ENCODE peak calls at places on chromosomes 13 and 19, in ten cellular contexts. One of them, this sample, is unnamed.

GRCh38 chr19:37506387-37507166 is at the start of gene ZNF793:
- DNase-seq in GM10248: peak
- DNase-seq in PC-3: no peak
- DNase-seq in putamen: peak
- DNase-seq in activated T-helper 1 cell treated with Interleukin-2 at 50 U/mL for 16 hours: peak
- DNase-seq in activated naive CD8-positive, alpha-beta T cell treated with anti-CD3 and anti-CD28 coated beads, Interleukin-2, amount 50 U/mL, for 24 hours: peak
- DNase-seq in stimulated activated CD4-positive, alpha-beta T cell treated with anti-CD3 and anti-CD28 coated beads, Interleukin-4, amount 100 ng/mL, for 4 hours: peak
- DNase-seq in IMR-90: peak
- DNase-seq in lower lobe of right lung: peak
- DNase-seq in dermis blood vessel endothelial cell: peak
- DNase-seq in this sample: peak

GRCh38 chr19:28595722-28596121 is 617.2 kb downstream of the UQCRFS1 start:
- DNase-seq in GM10248: no peak
- DNase-seq in PC-3: no peak
- DNase-seq in putamen: no peak
- DNase-seq in activated T-helper 1 cell treated with Interleukin-2 at 50 U/mL for 16 hours: no peak
- DNase-seq in activated naive CD8-positive, alpha-beta T cell treated with anti-CD3 and anti-CD28 coated beads, Interleukin-2, amount 50 U/mL, for 24 hours: no peak
- DNase-seq in stimulated activated CD4-positive, alpha-beta T cell treated with anti-CD3 and anti-CD28 coated beads, Interleukin-4, amount 100 ng/mL, for 4 hours: no peak
- DNase-seq in IMR-90: no peak
- DNase-seq in lower lobe of right lung: no peak
- DNase-seq in dermis blood vessel endothelial cell: no peak
- DNase-seq in this sample: no peak

GRCh38 chr19:18013621-18014111 is 5.7 kb downstream of the ARRDC2 start:
- DNase-seq in GM10248: no peak
- DNase-seq in PC-3: no peak
- DNase-seq in putamen: no peak
- DNase-seq in activated T-helper 1 cell treated with Interleukin-2 at 50 U/mL for 16 hours: no peak
- DNase-seq in activated naive CD8-positive, alpha-beta T cell treated with anti-CD3 and anti-CD28 coated beads, Interleukin-2, amount 50 U/mL, for 24 hours: no peak
- DNase-seq in stimulated activated CD4-positive, alpha-beta T cell treated with anti-CD3 and anti-CD28 coated beads, Interleukin-4, amount 100 ng/mL, for 4 hours: no peak
- DNase-seq in IMR-90: no peak
- DNase-seq in lower lobe of right lung: no peak
- DNase-seq in dermis blood vessel endothelial cell: no peak
- DNase-seq in this sample: no peak

GRCh38 chr19:15443838-15444237 is 5.9 kb downstream of the WIZ start:
- DNase-seq in GM10248: no peak
- DNase-seq in PC-3: no peak
- DNase-seq in putamen: no peak
- DNase-seq in activated T-helper 1 cell treated with Interleukin-2 at 50 U/mL for 16 hours: no peak
- DNase-seq in activated naive CD8-positive, alpha-beta T cell treated with anti-CD3 and anti-CD28 coated beads, Interleukin-2, amount 50 U/mL, for 24 hours: no peak
- DNase-seq in stimulated activated CD4-positive, alpha-beta T cell treated with anti-CD3 and anti-CD28 coated beads, Interleukin-4, amount 100 ng/mL, for 4 hours: no peak
- DNase-seq in IMR-90: no peak
- DNase-seq in lower lobe of right lung: no peak
- DNase-seq in dermis blood vessel endothelial cell: no peak
- DNase-seq in this sample: no peak

GRCh38 chr13:48979892-48980291 is 4.2 kb downstream of the FNDC3A start:
- DNase-seq in GM10248: peak
- DNase-seq in PC-3: no peak
- DNase-seq in putamen: no peak
- DNase-seq in activated T-helper 1 cell treated with Interleukin-2 at 50 U/mL for 16 hours: no peak
- DNase-seq in activated naive CD8-positive, alpha-beta T cell treated with anti-CD3 and anti-CD28 coated beads, Interleukin-2, amount 50 U/mL, for 24 hours: no peak
- DNase-seq in stimulated activated CD4-positive, alpha-beta T cell treated with anti-CD3 and anti-CD28 coated beads, Interleukin-4, amount 100 ng/mL, for 4 hours: no peak
- DNase-seq in IMR-90: no peak
- DNase-seq in lower lobe of right lung: no peak
- DNase-seq in dermis blood vessel endothelial cell: no peak
- DNase-seq in this sample: no peak

GRCh38 chr19:5457709-5458108 is 2.5 kb downstream of the ZNRF4 start:
- DNase-seq in GM10248: no peak
- DNase-seq in PC-3: no peak
- DNase-seq in putamen: no peak
- DNase-seq in activated T-helper 1 cell treated with Interleukin-2 at 50 U/mL for 16 hours: no peak
- DNase-seq in activated naive CD8-positive, alpha-beta T cell treated with anti-CD3 and anti-CD28 coated beads, Interleukin-2, amount 50 U/mL, for 24 hours: no peak
- DNase-seq in stimulated activated CD4-positive, alpha-beta T cell treated with anti-CD3 and anti-CD28 coated beads, Interleukin-4, amount 100 ng/mL, for 4 hours: no peak
- DNase-seq in IMR-90: no peak
- DNase-seq in lower lobe of right lung: no peak
- DNase-seq in dermis blood vessel endothelial cell: no peak
- DNase-seq in this sample: no peak

GRCh38 chr13:78621086-78621485 is 17.7 kb upstream of the POU4F1 start:
- DNase-seq in GM10248: no peak
- DNase-seq in PC-3: no peak
- DNase-seq in putamen: no peak
- DNase-seq in activated T-helper 1 cell treated with Interleukin-2 at 50 U/mL for 16 hours: no peak
- DNase-seq in activated naive CD8-positive, alpha-beta T cell treated with anti-CD3 and anti-CD28 coated beads, Interleukin-2, amount 50 U/mL, for 24 hours: no peak
- DNase-seq in stimulated activated CD4-positive, alpha-beta T cell treated with anti-CD3 and anti-CD28 coated beads, Interleukin-4, amount 100 ng/mL, for 4 hours: no peak
- DNase-seq in IMR-90: no peak
- DNase-seq in lower lobe of right lung: no peak
- DNase-seq in dermis blood vessel endothelial cell: no peak
- DNase-seq in this sample: no peak

GRCh38 chr19:7500811-7501450 is 12.1 kb upstream of the PEX11G start:
- DNase-seq in GM10248: peak
- DNase-seq in PC-3: peak
- DNase-seq in putamen: peak
- DNase-seq in activated T-helper 1 cell treated with Interleukin-2 at 50 U/mL for 16 hours: no peak
- DNase-seq in activated naive CD8-positive, alpha-beta T cell treated with anti-CD3 and anti-CD28 coated beads, Interleukin-2, amount 50 U/mL, for 24 hours: peak
- DNase-seq in stimulated activated CD4-positive, alpha-beta T cell treated with anti-CD3 and anti-CD28 coated beads, Interleukin-4, amount 100 ng/mL, for 4 hours: peak
- DNase-seq in IMR-90: peak
- DNase-seq in lower lobe of right lung: peak
- DNase-seq in dermis blood vessel endothelial cell: peak
- DNase-seq in this sample: no peak

GRCh38 chr13:44111701-44112100 is 232.0 kb downstream of the LACC1 start:
- DNase-seq in GM10248: no peak
- DNase-seq in PC-3: no peak
- DNase-seq in putamen: no peak
- DNase-seq in activated T-helper 1 cell treated with Interleukin-2 at 50 U/mL for 16 hours: no peak
- DNase-seq in activated naive CD8-positive, alpha-beta T cell treated with anti-CD3 and anti-CD28 coated beads, Interleukin-2, amount 50 U/mL, for 24 hours: no peak
- DNase-seq in stimulated activated CD4-positive, alpha-beta T cell treated with anti-CD3 and anti-CD28 coated beads, Interleukin-4, amount 100 ng/mL, for 4 hours: no peak
- DNase-seq in IMR-90: no peak
- DNase-seq in lower lobe of right lung: no peak
- DNase-seq in dermis blood vessel endothelial cell: no peak
- DNase-seq in this sample: no peak

GRCh38 chr13:41622545-41623429 is 165.4 kb downstream of the RGCC start:
- DNase-seq in GM10248: no peak
- DNase-seq in PC-3: peak
- DNase-seq in putamen: no peak
- DNase-seq in activated T-helper 1 cell treated with Interleukin-2 at 50 U/mL for 16 hours: no peak
- DNase-seq in activated naive CD8-positive, alpha-beta T cell treated with anti-CD3 and anti-CD28 coated beads, Interleukin-2, amount 50 U/mL, for 24 hours: no peak
- DNase-seq in stimulated activated CD4-positive, alpha-beta T cell treated with anti-CD3 and anti-CD28 coated beads, Interleukin-4, amount 100 ng/mL, for 4 hours: no peak
- DNase-seq in IMR-90: peak
- DNase-seq in lower lobe of right lung: no peak
- DNase-seq in dermis blood vessel endothelial cell: peak
- DNase-seq in this sample: no peak

GRCh38 chr19:56868446-56868845 is 27.9 kb upstream of the PEG3 start:
- DNase-seq in GM10248: no peak
- DNase-seq in PC-3: no peak
- DNase-seq in putamen: no peak
- DNase-seq in activated T-helper 1 cell treated with Interleukin-2 at 50 U/mL for 16 hours: no peak
- DNase-seq in activated naive CD8-positive, alpha-beta T cell treated with anti-CD3 and anti-CD28 coated beads, Interleukin-2, amount 50 U/mL, for 24 hours: no peak
- DNase-seq in stimulated activated CD4-positive, alpha-beta T cell treated with anti-CD3 and anti-CD28 coated beads, Interleukin-4, amount 100 ng/mL, for 4 hours: no peak
- DNase-seq in IMR-90: no peak
- DNase-seq in lower lobe of right lung: no peak
- DNase-seq in dermis blood vessel endothelial cell: no peak
- DNase-seq in this sample: no peak

GRCh38 chr19:13693933-13694332 is 70.4 kb upstream of the MRI1 start:
- DNase-seq in GM10248: no peak
- DNase-seq in PC-3: no peak
- DNase-seq in putamen: no peak
- DNase-seq in activated T-helper 1 cell treated with Interleukin-2 at 50 U/mL for 16 hours: no peak
- DNase-seq in activated naive CD8-positive, alpha-beta T cell treated with anti-CD3 and anti-CD28 coated beads, Interleukin-2, amount 50 U/mL, for 24 hours: no peak
- DNase-seq in stimulated activated CD4-positive, alpha-beta T cell treated with anti-CD3 and anti-CD28 coated beads, Interleukin-4, amount 100 ng/mL, for 4 hours: no peak
- DNase-seq in IMR-90: no peak
- DNase-seq in lower lobe of right lung: no peak
- DNase-seq in dermis blood vessel endothelial cell: no peak
- DNase-seq in this sample: no peak

GRCh38 chr19:34793562-34793961 is 20.5 kb upstream of the ZNF599 start:
- DNase-seq in GM10248: no peak
- DNase-seq in PC-3: no peak
- DNase-seq in putamen: no peak
- DNase-seq in activated T-helper 1 cell treated with Interleukin-2 at 50 U/mL for 16 hours: no peak
- DNase-seq in activated naive CD8-positive, alpha-beta T cell treated with anti-CD3 and anti-CD28 coated beads, Interleukin-2, amount 50 U/mL, for 24 hours: no peak
- DNase-seq in stimulated activated CD4-positive, alpha-beta T cell treated with anti-CD3 and anti-CD28 coated beads, Interleukin-4, amount 100 ng/mL, for 4 hours: no peak
- DNase-seq in IMR-90: no peak
- DNase-seq in lower lobe of right lung: no peak
- DNase-seq in dermis blood vessel endothelial cell: no peak
- DNase-seq in this sample: no peak

GRCh38 chr13:100156786-100157185 is 67.9 kb downstream of the PCCA start:
- DNase-seq in GM10248: no peak
- DNase-seq in PC-3: peak
- DNase-seq in putamen: no peak
- DNase-seq in activated T-helper 1 cell treated with Interleukin-2 at 50 U/mL for 16 hours: no peak
- DNase-seq in activated naive CD8-positive, alpha-beta T cell treated with anti-CD3 and anti-CD28 coated beads, Interleukin-2, amount 50 U/mL, for 24 hours: no peak
- DNase-seq in stimulated activated CD4-positive, alpha-beta T cell treated with anti-CD3 and anti-CD28 coated beads, Interleukin-4, amount 100 ng/mL, for 4 hours: no peak
- DNase-seq in IMR-90: no peak
- DNase-seq in lower lobe of right lung: no peak
- DNase-seq in dermis blood vessel endothelial cell: peak
- DNase-seq in this sample: peak

GRCh38 chr19:55333870-55334269 is 5.8 kb upstream of the KMT5C start:
- DNase-seq in GM10248: no peak
- DNase-seq in PC-3: no peak
- DNase-seq in putamen: no peak
- DNase-seq in activated T-helper 1 cell treated with Interleukin-2 at 50 U/mL for 16 hours: no peak
- DNase-seq in activated naive CD8-positive, alpha-beta T cell treated with anti-CD3 and anti-CD28 coated beads, Interleukin-2, amount 50 U/mL, for 24 hours: no peak
- DNase-seq in stimulated activated CD4-positive, alpha-beta T cell treated with anti-CD3 and anti-CD28 coated beads, Interleukin-4, amount 100 ng/mL, for 4 hours: no peak
- DNase-seq in IMR-90: no peak
- DNase-seq in lower lobe of right lung: no peak
- DNase-seq in dermis blood vessel endothelial cell: no peak
- DNase-seq in this sample: no peak

GRCh38 chr19:48629297-48629598 is 7.9 kb downstream of the DBP start:
- DNase-seq in GM10248: no peak
- DNase-seq in PC-3: no peak
- DNase-seq in putamen: no peak
- DNase-seq in activated T-helper 1 cell treated with Interleukin-2 at 50 U/mL for 16 hours: no peak
- DNase-seq in activated naive CD8-positive, alpha-beta T cell treated with anti-CD3 and anti-CD28 coated beads, Interleukin-2, amount 50 U/mL, for 24 hours: no peak
- DNase-seq in stimulated activated CD4-positive, alpha-beta T cell treated with anti-CD3 and anti-CD28 coated beads, Interleukin-4, amount 100 ng/mL, for 4 hours: no peak
- DNase-seq in IMR-90: no peak
- DNase-seq in lower lobe of right lung: no peak
- DNase-seq in dermis blood vessel endothelial cell: no peak
- DNase-seq in this sample: no peak

GRCh38 chr19:53112286-53112685 is 9.1 kb upstream of the ZNF160 start:
- DNase-seq in GM10248: no peak
- DNase-seq in PC-3: peak
- DNase-seq in putamen: peak
- DNase-seq in activated T-helper 1 cell treated with Interleukin-2 at 50 U/mL for 16 hours: no peak
- DNase-seq in activated naive CD8-positive, alpha-beta T cell treated with anti-CD3 and anti-CD28 coated beads, Interleukin-2, amount 50 U/mL, for 24 hours: no peak
- DNase-seq in stimulated activated CD4-positive, alpha-beta T cell treated with anti-CD3 and anti-CD28 coated beads, Interleukin-4, amount 100 ng/mL, for 4 hours: no peak
- DNase-seq in IMR-90: peak
- DNase-seq in lower lobe of right lung: no peak
- DNase-seq in dermis blood vessel endothelial cell: peak
- DNase-seq in this sample: no peak

GRCh38 chr19:2199215-2199614 is 35.5 kb downstream of the DOT1L start:
- DNase-seq in GM10248: no peak
- DNase-seq in PC-3: no peak
- DNase-seq in putamen: no peak
- DNase-seq in activated T-helper 1 cell treated with Interleukin-2 at 50 U/mL for 16 hours: no peak
- DNase-seq in activated naive CD8-positive, alpha-beta T cell treated with anti-CD3 and anti-CD28 coated beads, Interleukin-2, amount 50 U/mL, for 24 hours: no peak
- DNase-seq in stimulated activated CD4-positive, alpha-beta T cell treated with anti-CD3 and anti-CD28 coated beads, Interleukin-4, amount 100 ng/mL, for 4 hours: no peak
- DNase-seq in IMR-90: no peak
- DNase-seq in lower lobe of right lung: no peak
- DNase-seq in dermis blood vessel endothelial cell: peak
- DNase-seq in this sample: no peak

GRCh38 chr19:3039641-3040077 is 10.6 kb upstream of the TLE2 start:
- DNase-seq in GM10248: no peak
- DNase-seq in PC-3: no peak
- DNase-seq in putamen: peak
- DNase-seq in activated T-helper 1 cell treated with Interleukin-2 at 50 U/mL for 16 hours: no peak
- DNase-seq in activated naive CD8-positive, alpha-beta T cell treated with anti-CD3 and anti-CD28 coated beads, Interleukin-2, amount 50 U/mL, for 24 hours: no peak
- DNase-seq in stimulated activated CD4-positive, alpha-beta T cell treated with anti-CD3 and anti-CD28 coated beads, Interleukin-4, amount 100 ng/mL, for 4 hours: peak
- DNase-seq in IMR-90: no peak
- DNase-seq in lower lobe of right lung: no peak
- DNase-seq in dermis blood vessel endothelial cell: no peak
- DNase-seq in this sample: no peak

GRCh38 chr19:46213806-46214205 is 15.7 kb upstream of the IGFL1 start:
- DNase-seq in GM10248: no peak
- DNase-seq in PC-3: no peak
- DNase-seq in putamen: no peak
- DNase-seq in activated T-helper 1 cell treated with Interleukin-2 at 50 U/mL for 16 hours: no peak
- DNase-seq in activated naive CD8-positive, alpha-beta T cell treated with anti-CD3 and anti-CD28 coated beads, Interleukin-2, amount 50 U/mL, for 24 hours: no peak
- DNase-seq in stimulated activated CD4-positive, alpha-beta T cell treated with anti-CD3 and anti-CD28 coated beads, Interleukin-4, amount 100 ng/mL, for 4 hours: no peak
- DNase-seq in IMR-90: no peak
- DNase-seq in lower lobe of right lung: no peak
- DNase-seq in dermis blood vessel endothelial cell: no peak
- DNase-seq in this sample: no peak

GRCh38 chr13:60690607-60691006 is 293.6 kb downstream of the TDRD3 start:
- DNase-seq in GM10248: no peak
- DNase-seq in PC-3: no peak
- DNase-seq in putamen: no peak
- DNase-seq in activated T-helper 1 cell treated with Interleukin-2 at 50 U/mL for 16 hours: no peak
- DNase-seq in activated naive CD8-positive, alpha-beta T cell treated with anti-CD3 and anti-CD28 coated beads, Interleukin-2, amount 50 U/mL, for 24 hours: no peak
- DNase-seq in stimulated activated CD4-positive, alpha-beta T cell treated with anti-CD3 and anti-CD28 coated beads, Interleukin-4, amount 100 ng/mL, for 4 hours: no peak
- DNase-seq in IMR-90: no peak
- DNase-seq in lower lobe of right lung: no peak
- DNase-seq in dermis blood vessel endothelial cell: no peak
- DNase-seq in this sample: no peak

GRCh38 chr13:43319617-43320444 is 296.4 kb downstream of the DNAJC15 start:
- DNase-seq in GM10248: no peak
- DNase-seq in PC-3: no peak
- DNase-seq in putamen: no peak
- DNase-seq in activated T-helper 1 cell treated with Interleukin-2 at 50 U/mL for 16 hours: no peak
- DNase-seq in activated naive CD8-positive, alpha-beta T cell treated with anti-CD3 and anti-CD28 coated beads, Interleukin-2, amount 50 U/mL, for 24 hours: no peak
- DNase-seq in stimulated activated CD4-positive, alpha-beta T cell treated with anti-CD3 and anti-CD28 coated beads, Interleukin-4, amount 100 ng/mL, for 4 hours: no peak
- DNase-seq in IMR-90: no peak
- DNase-seq in lower lobe of right lung: no peak
- DNase-seq in dermis blood vessel endothelial cell: no peak
- DNase-seq in this sample: no peak

GRCh38 chr19:29337029-29337428 is 124.1 kb upstream of the UQCRFS1 start:
- DNase-seq in GM10248: peak
- DNase-seq in PC-3: no peak
- DNase-seq in putamen: no peak
- DNase-seq in activated T-helper 1 cell treated with Interleukin-2 at 50 U/mL for 16 hours: no peak
- DNase-seq in activated naive CD8-positive, alpha-beta T cell treated with anti-CD3 and anti-CD28 coated beads, Interleukin-2, amount 50 U/mL, for 24 hours: no peak
- DNase-seq in stimulated activated CD4-positive, alpha-beta T cell treated with anti-CD3 and anti-CD28 coated beads, Interleukin-4, amount 100 ng/mL, for 4 hours: no peak
- DNase-seq in IMR-90: no peak
- DNase-seq in lower lobe of right lung: no peak
- DNase-seq in dermis blood vessel endothelial cell: no peak
- DNase-seq in this sample: no peak

GRCh38 chr13:33169273-33169980 is 116.1 kb downstream of the STARD13 start:
- DNase-seq in GM10248: no peak
- DNase-seq in PC-3: peak
- DNase-seq in putamen: no peak
- DNase-seq in activated T-helper 1 cell treated with Interleukin-2 at 50 U/mL for 16 hours: no peak
- DNase-seq in activated naive CD8-positive, alpha-beta T cell treated with anti-CD3 and anti-CD28 coated beads, Interleukin-2, amount 50 U/mL, for 24 hours: no peak
- DNase-seq in stimulated activated CD4-positive, alpha-beta T cell treated with anti-CD3 and anti-CD28 coated beads, Interleukin-4, amount 100 ng/mL, for 4 hours: no peak
- DNase-seq in IMR-90: peak
- DNase-seq in lower lobe of right lung: no peak
- DNase-seq in dermis blood vessel endothelial cell: peak
- DNase-seq in this sample: peak

GRCh38 chr19:57587529-57587928 is 3.6 kb downstream of the ZIK1 start:
- DNase-seq in GM10248: no peak
- DNase-seq in PC-3: peak
- DNase-seq in putamen: no peak
- DNase-seq in activated T-helper 1 cell treated with Interleukin-2 at 50 U/mL for 16 hours: no peak
- DNase-seq in activated naive CD8-positive, alpha-beta T cell treated with anti-CD3 and anti-CD28 coated beads, Interleukin-2, amount 50 U/mL, for 24 hours: no peak
- DNase-seq in stimulated activated CD4-positive, alpha-beta T cell treated with anti-CD3 and anti-CD28 coated beads, Interleukin-4, amount 100 ng/mL, for 4 hours: no peak
- DNase-seq in IMR-90: peak
- DNase-seq in lower lobe of right lung: no peak
- DNase-seq in dermis blood vessel endothelial cell: no peak
- DNase-seq in this sample: no peak

GRCh38 chr13:90500569-90500968 is 846.9 kb upstream of the MIR17HG start:
- DNase-seq in GM10248: no peak
- DNase-seq in PC-3: no peak
- DNase-seq in putamen: no peak
- DNase-seq in activated T-helper 1 cell treated with Interleukin-2 at 50 U/mL for 16 hours: no peak
- DNase-seq in activated naive CD8-positive, alpha-beta T cell treated with anti-CD3 and anti-CD28 coated beads, Interleukin-2, amount 50 U/mL, for 24 hours: no peak
- DNase-seq in stimulated activated CD4-positive, alpha-beta T cell treated with anti-CD3 and anti-CD28 coated beads, Interleukin-4, amount 100 ng/mL, for 4 hours: no peak
- DNase-seq in IMR-90: no peak
- DNase-seq in lower lobe of right lung: no peak
- DNase-seq in dermis blood vessel endothelial cell: no peak
- DNase-seq in this sample: no peak

GRCh38 chr19:3186891-3187661 is 1.3 kb downstream of the NCLN start:
- DNase-seq in GM10248: no peak
- DNase-seq in PC-3: peak
- DNase-seq in putamen: no peak
- DNase-seq in activated T-helper 1 cell treated with Interleukin-2 at 50 U/mL for 16 hours: no peak
- DNase-seq in activated naive CD8-positive, alpha-beta T cell treated with anti-CD3 and anti-CD28 coated beads, Interleukin-2, amount 50 U/mL, for 24 hours: no peak
- DNase-seq in stimulated activated CD4-positive, alpha-beta T cell treated with anti-CD3 and anti-CD28 coated beads, Interleukin-4, amount 100 ng/mL, for 4 hours: no peak
- DNase-seq in IMR-90: no peak
- DNase-seq in lower lobe of right lung: no peak
- DNase-seq in dermis blood vessel endothelial cell: no peak
- DNase-seq in this sample: no peak

GRCh38 chr19:1317274-1317673 is 31.6 kb downstream of the EFNA2 start:
- DNase-seq in GM10248: no peak
- DNase-seq in PC-3: no peak
- DNase-seq in putamen: no peak
- DNase-seq in activated T-helper 1 cell treated with Interleukin-2 at 50 U/mL for 16 hours: no peak
- DNase-seq in activated naive CD8-positive, alpha-beta T cell treated with anti-CD3 and anti-CD28 coated beads, Interleukin-2, amount 50 U/mL, for 24 hours: no peak
- DNase-seq in stimulated activated CD4-positive, alpha-beta T cell treated with anti-CD3 and anti-CD28 coated beads, Interleukin-4, amount 100 ng/mL, for 4 hours: no peak
- DNase-seq in IMR-90: no peak
- DNase-seq in lower lobe of right lung: no peak
- DNase-seq in dermis blood vessel endothelial cell: no peak
- DNase-seq in this sample: no peak